ENCODE peak calls at places on chromosomes 12 and 14, in nine cellular contexts. Z is CD4-positive, alpha-beta memory T cell; G is fibroblast of lung; D is GM12865; M is kidney epithelial cell; O is tibial nerve; B is PC-3; L is tibial artery; N is fibroblast of mammary gland. C is an unnamed sample.

GRCh38 chr12:120599672-120600537 is 18.7 kb upstream of the POP5 start:
- DNase-seq in L (no peak), Z (no peak), B (no peak), N (no peak), M (no peak), O (no peak), D (no peak), G (no peak), C (no peak)

GRCh38 chr14:61177279-61178225 is 103.6 kb downstream of the TMEM30B start:
- DNase-seq in L (no peak), G (peak; percentile 62), N (no peak), D (no peak), O (no peak), Z (no peak), B (peak; percentile 49), M (no peak), C (no peak)

GRCh38 chr12:109833307-109834189 is at the start of gene TRPV4:
- DNase-seq in B (peak; percentile 31), O (no peak), N (peak; percentile 14), Z (no peak), G (peak; percentile 17), L (no peak), D (no peak), M (no peak), C (no peak)

GRCh38 chr12:27237790-27238771 is 6.0 kb upstream of the STK38L start:
- DNase-seq in N (peak; percentile 25), M (no peak), B (no peak), L (no peak), G (no peak), D (peak; percentile 65), Z (peak; percentile 18), O (no peak), C (no peak)

GRCh38 chr14:102058931-102059330 is 27.9 kb downstream of the HSP90AA1 start:
- DNase-seq in L (no peak), N (no peak), O (no peak), Z (no peak), B (no peak), G (no peak), D (no peak), M (no peak), C (no peak)

GRCh38 chr12:50313256-50313931 is 30.1 kb upstream of the LIMA1 start:
- DNase-seq in G (no peak), N (no peak), B (no peak), L (no peak), Z (no peak), O (no peak), M (no peak), D (no peak), C (no peak)

GRCh38 chr14:75654127-75654732 is 6.4 kb downstream of the ERG28 start:
- DNase-seq in O (peak; percentile 85), Z (peak; percentile 71), D (peak; percentile 79), G (peak; percentile 72), B (peak; percentile 87), M (no peak), N (peak; percentile 70), L (peak; percentile 86), C (no peak)

GRCh38 chr14:105760691-105761344 is 234.4 kb downstream of the TMEM121 start:
- DNase-seq in G (no peak), L (peak; percentile 56), M (no peak), N (no peak), D (no peak), Z (no peak), O (no peak), B (no peak), C (no peak)

GRCh38 chr14:75689012-75689411 is 28.0 kb downstream of the TTLL5 start:
- DNase-seq in D (no peak), G (peak; percentile 64), O (peak; percentile 29), B (no peak), N (peak; percentile 82), L (no peak), M (no peak), Z (no peak), C (no peak)

GRCh38 chr12:77751939-77752338 is 78.8 kb upstream of the NAV3 start:
- DNase-seq in Z (no peak), M (no peak), L (no peak), O (no peak), G (peak; percentile 76), B (peak; percentile 82), N (peak; percentile 81), D (no peak), C (no peak)

GRCh38 chr14:53571589-53571988 is 385.0 kb downstream of the BMP4 start:
- DNase-seq in M (no peak), Z (no peak), N (no peak), G (peak; percentile 44), L (no peak), O (no peak), D (no peak), B (no peak), C (no peak)

GRCh38 chr12:103769240-103769945 is 71.6 kb downstream of the NT5DC3 start:
- DNase-seq in O (no peak), Z (no peak), M (no peak), B (no peak), N (no peak), G (no peak), D (no peak), L (no peak), C (no peak)

GRCh38 chr12:28866715-28867503 is 282.2 kb upstream of the FAR2 start:
- DNase-seq in N (no peak), O (no peak), D (no peak), G (no peak), M (no peak), L (no peak), Z (no peak), B (no peak), C (no peak)

GRCh38 chr12:103969391-103969790 is 3.7 kb downstream of the TDG start:
- DNase-seq in O (no peak), M (no peak), L (no peak), G (no peak), D (no peak), N (no peak), B (peak; percentile 58), Z (no peak), C (no peak)

DNA sequence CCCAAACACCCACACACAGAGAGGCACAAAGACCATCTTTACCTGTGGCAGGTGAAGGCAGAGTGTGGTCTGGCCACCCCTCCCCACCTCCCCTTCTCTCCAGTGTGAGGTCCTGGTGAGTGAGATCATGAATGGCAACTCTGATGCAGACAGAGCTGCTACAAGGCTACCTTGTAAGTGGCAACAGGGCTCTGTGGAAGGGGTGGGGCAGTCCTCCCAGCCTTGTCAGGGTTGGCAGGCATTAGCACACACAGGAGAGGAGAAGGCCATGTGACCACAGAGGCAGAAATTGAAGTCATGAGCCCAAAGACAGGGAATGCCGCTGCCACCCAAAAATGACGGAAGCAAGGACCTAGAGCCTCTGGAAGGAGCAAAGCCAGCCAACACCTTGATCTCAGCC is 30.7 kb downstream of the VWF start:
- DNase-seq in Z (no peak), D (no peak), B (peak; percentile 35), L (peak; percentile 65), O (no peak), G (no peak), N (no peak), M (no peak), C (no peak)
- H3K4me3 ChIP-seq in Z (no peak overlapping the region), D (no peak overlapping the region), B (peak overlapping the region; percentile 51), L (no peak overlapping the region), O (no peak overlapping the region), G (no peak overlapping the region), N (no peak overlapping the region), M (no peak overlapping the region), C (no peak overlapping the region)

DNA sequence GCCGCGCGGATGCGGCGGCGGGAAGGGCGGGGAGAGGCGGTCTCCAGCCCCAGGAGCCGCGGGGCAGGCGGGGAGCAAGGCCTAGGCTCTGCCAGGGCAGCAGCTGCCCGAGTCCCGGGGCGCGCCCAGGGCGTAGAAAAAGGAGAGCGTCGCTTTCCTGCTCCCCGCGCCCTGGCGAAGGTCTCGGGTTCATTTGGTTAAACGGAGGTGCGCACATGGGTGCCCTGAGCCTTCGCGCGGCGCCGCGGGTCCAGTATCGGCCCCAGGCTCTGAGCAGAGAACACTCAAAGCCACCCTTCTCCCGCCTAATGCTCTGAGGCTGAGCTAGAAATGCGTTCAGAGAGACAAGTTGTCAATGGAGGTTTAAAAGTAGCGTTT is 1.4 kb downstream of the TMEM132C start:
- DNase-seq in L (no peak), M (no peak), D (no peak), G (no peak), B (no peak), O (no peak), Z (no peak), N (no peak), C (no peak)
- H3K4me3 ChIP-seq in L (no peak overlapping the region), M (no peak overlapping the region), D (no peak overlapping the region), G (no peak overlapping the region), B (no peak overlapping the region), O (peak overlapping the region; percentile 22), Z (no peak overlapping the region), N (no peak overlapping the region), C (no peak overlapping the region)

DNA sequence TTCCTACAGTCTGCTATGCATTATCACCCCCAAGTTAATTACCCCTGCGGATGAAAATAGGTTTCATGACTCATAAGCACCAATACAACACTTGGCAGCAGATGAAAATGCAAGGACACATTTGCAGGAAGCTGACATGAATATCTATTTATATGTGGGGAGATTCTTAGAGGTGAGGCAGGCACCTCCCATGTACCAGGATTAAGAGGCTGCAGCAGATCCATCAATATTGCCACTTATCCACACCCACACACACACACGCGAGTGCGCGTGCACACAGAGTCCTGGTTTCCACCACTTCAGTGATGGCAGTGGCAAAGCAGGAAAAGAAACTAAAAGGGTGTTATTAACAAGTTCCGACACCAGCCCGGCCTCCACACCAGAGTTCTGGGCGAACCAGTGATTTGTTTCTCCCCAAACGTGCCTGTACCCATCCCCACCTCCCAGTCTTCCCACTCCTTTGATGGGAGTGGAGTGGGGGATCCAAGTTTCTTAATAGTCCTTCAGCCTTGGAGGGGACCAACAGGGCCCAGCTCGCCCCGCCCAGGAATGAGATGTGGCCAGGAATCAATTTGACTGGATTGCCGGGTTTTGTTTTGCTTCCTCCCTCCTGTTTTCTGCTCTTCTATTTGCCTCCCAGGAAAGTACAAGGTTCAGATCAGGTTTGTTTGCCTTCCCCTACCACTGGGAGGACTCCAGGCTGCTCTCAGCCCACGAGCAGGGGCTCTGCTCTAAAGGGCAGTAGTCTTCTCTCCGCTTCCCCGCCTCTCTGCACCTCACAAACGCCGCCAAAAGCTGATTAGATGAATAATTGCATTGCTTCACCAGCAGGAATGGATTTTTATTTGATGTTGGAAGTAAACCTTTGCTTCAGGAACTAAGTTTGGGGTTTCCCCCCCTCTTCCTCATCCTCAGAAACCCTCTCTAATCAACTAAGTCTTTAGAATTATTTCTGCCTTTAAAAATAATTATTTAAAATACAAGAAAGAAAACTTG is 5.2 kb downstream of the IRF2BPL start:
- DNase-seq in G (peak; percentile 62), M (no peak), B (peak; percentile 61), N (no peak), O (no peak), D (no peak), Z (no peak), L (no peak), C (no peak)
- H3K4me3 ChIP-seq in G (peak overlapping the region; percentile 99), M (peak overlapping the region; percentile 92), B (peak overlapping the region; percentile 99), N (no peak overlapping the region), O (peak overlapping the region; percentile 96), D (no peak overlapping the region), Z (no peak overlapping the region), L (peak overlapping the region; percentile 82), C (peak overlapping the region; percentile 81)

DNA sequence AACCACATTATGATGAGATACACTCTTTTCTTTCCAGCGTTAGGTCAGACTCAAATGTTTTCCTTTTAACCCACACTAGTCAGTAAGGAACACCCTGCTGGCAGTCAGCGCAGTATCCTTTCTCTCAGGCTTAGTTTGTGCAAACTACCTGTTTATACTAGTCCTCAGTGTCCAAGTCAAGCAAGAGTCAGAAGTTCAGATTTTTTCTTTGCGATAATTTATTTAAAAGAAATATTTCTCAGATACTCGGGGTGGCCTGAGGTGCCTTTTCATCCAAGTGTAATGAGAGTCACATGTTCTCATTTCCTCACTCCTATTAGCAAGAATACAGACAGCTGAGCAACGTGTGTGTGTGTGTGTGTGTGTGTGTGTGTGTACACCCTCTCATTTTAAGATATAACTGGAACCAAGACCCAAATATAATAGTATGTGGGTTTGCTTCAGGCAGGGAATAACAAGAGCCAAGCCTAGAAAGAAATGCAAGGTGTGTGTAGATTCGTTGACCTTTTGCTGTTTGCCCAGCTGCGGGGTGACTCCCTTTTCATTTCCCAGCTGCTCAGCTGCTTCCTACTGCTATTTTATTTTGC is 182.7 kb downstream of the KICS2 start:
- DNase-seq in D (no peak), N (peak; percentile 65), M (no peak), L (no peak), G (peak; percentile 67), Z (no peak), O (no peak), B (no peak), C (peak; percentile 28)
- H3K4me3 ChIP-seq in D (no peak overlapping the region), N (no peak overlapping the region), M (no peak overlapping the region), L (no peak overlapping the region), G (peak overlapping the region; percentile 1), Z (no peak overlapping the region), O (no peak overlapping the region), B (no peak overlapping the region), C (peak overlapping the region; percentile 15)